ENCODE peak calls at places on chromosomes 7 and 10, in seven cellular contexts. X, K, G, E, Q, T and P are unnamed samples.

GRCh38 chr7:149720372-149721083 is 52.9 kb downstream of the ZNF467 start:
- DNase-seq in K (no peak), T (no peak), X (no peak), Q (no peak), G (no peak), E (no peak), P (peak; percentile 53)

GRCh38 chr10:70404906-70405824 is 1.2 kb downstream of the EIF4EBP2 start:
- DNase-seq in E (no peak), G (peak; percentile 82), Q (peak; percentile 93), K (no peak), X (no peak), T (no peak), P (peak; percentile 71)

GRCh38 chr10:103870503-103870902 is 15.1 kb upstream of the SH3PXD2A start:
- DNase-seq in G (no peak), X (no peak), K (no peak), E (no peak), Q (peak; percentile 67), T (no peak), P (no peak)

GRCh38 chr7:139648617-139648932 is 125.1 kb downstream of the CLEC2L start:
- DNase-seq in E (no peak), T (no peak), G (no peak), K (no peak), X (no peak), Q (no peak), P (no peak)

GRCh38 chr10:79381804-79382221 is 34.5 kb downstream of the PPIF start:
- DNase-seq in Q (peak; percentile 91), K (no peak), G (peak; percentile 53), E (no peak), X (no peak), T (no peak), P (no peak)

GRCh38 chr10:53315709-53316108 is 543.1 kb upstream of the MBL2 start:
- DNase-seq in E (no peak), G (no peak), X (no peak), T (no peak), Q (no peak), K (no peak), P (no peak)

GRCh38 chr7:29588900-29589696 is 25.5 kb downstream of the PRR15 start:
- DNase-seq in X (no peak), G (no peak), Q (peak; percentile 65), T (no peak), K (no peak), E (no peak), P (peak; percentile 32)

GRCh38 chr10:58796242-58796641 is 283.6 kb downstream of the BICC1 start:
- DNase-seq in Q (no peak), E (no peak), X (no peak), T (no peak), K (no peak), G (no peak), P (no peak)